ENCODE peak calls at places on chromosomes 6 and 20, in ten cellular contexts. H, R, G, U, V, M, J, B, K and Q are unnamed samples.

GRCh38 chr20:12827796-12828406 is 180.9 kb upstream of the SPTLC3 start:
- DNase-seq in H (no peak), R (no peak), G (no peak), U (no peak), V (no peak), M (no peak), J (no peak), B (no peak), K (no peak), Q (no peak)

GRCh38 chr6:73523434-73524123 is 2.7 kb upstream of the EEF1A1 start:
- DNase-seq in H (peak), R (no peak), G (peak), U (no peak), V (peak), M (no peak), J (peak), B (peak), K (peak), Q (peak)

GRCh38 chr6:112690497-112691202 is 343.5 kb downstream of the RFPL4B start:
- DNase-seq in H (peak), R (no peak), G (no peak), U (peak), V (no peak), M (peak), J (no peak), B (no peak), K (peak), Q (no peak)

GRCh38 chr6:149694926-149695325 is 23.0 kb downstream of the LATS1 start:
- DNase-seq in H (no peak), R (no peak), G (no peak), U (no peak), V (no peak), M (no peak), J (no peak), B (no peak), K (no peak), Q (no peak)

GRCh38 chr6:31575952-31576684 is 753 bp downstream of the TNF start:
- DNase-seq in H (no peak), R (no peak), G (no peak), U (no peak), V (no peak), M (no peak), J (no peak), B (no peak), K (no peak), Q (no peak)

GRCh38 chr6:106694343-106694742 is 65.0 kb downstream of the QRSL1 start:
- DNase-seq in H (no peak), R (no peak), G (no peak), U (no peak), V (no peak), M (no peak), J (no peak), B (no peak), K (no peak), Q (no peak)

GRCh38 chr20:44810391-44811149 is at the start of gene RIMS4:
- DNase-seq in H (peak), R (no peak), G (no peak), U (no peak), V (no peak), M (peak), J (no peak), B (no peak), K (no peak), Q (no peak)

GRCh38 chr6:132513821-132514545 is 1.1 kb upstream of the STX7 start:
- DNase-seq in H (no peak), R (no peak), G (no peak), U (no peak), V (no peak), M (no peak), J (no peak), B (no peak), K (peak), Q (no peak)

GRCh38 chr6:41605649-41606048 is 32.6 kb upstream of the MDFI start:
- DNase-seq in H (no peak), R (no peak), G (no peak), U (no peak), V (no peak), M (no peak), J (no peak), B (no peak), K (no peak), Q (no peak)

GRCh38 chr6:2185056-2185455 is 60.3 kb downstream of the GMDS start:
- DNase-seq in H (no peak), R (no peak), G (no peak), U (no peak), V (no peak), M (no peak), J (no peak), B (no peak), K (no peak), Q (no peak)

GRCh38 chr6:69466979-69467570 is 329.7 kb downstream of the LMBRD1 start:
- DNase-seq in H (no peak), R (no peak), G (no peak), U (no peak), V (no peak), M (no peak), J (no peak), B (no peak), K (no peak), Q (no peak)

GRCh38 chr6:38495922-38496635 is 143.7 kb downstream of the BTBD9 start:
- DNase-seq in H (peak), R (no peak), G (no peak), U (no peak), V (peak), M (no peak), J (no peak), B (no peak), K (no peak), Q (no peak)

GRCh38 chr6:21278078-21278790 is 315.3 kb upstream of the SOX4 start:
- DNase-seq in H (no peak), R (no peak), G (no peak), U (no peak), V (no peak), M (no peak), J (no peak), B (peak), K (no peak), Q (no peak)

GRCh38 chr20:15802020-15802419 is 771.2 kb downstream of the KIF16B start:
- DNase-seq in H (no peak), R (no peak), G (no peak), U (no peak), V (no peak), M (no peak), J (no peak), B (no peak), K (no peak), Q (no peak)

GRCh38 chr6:123810948-123811347 is 7.3 kb downstream of the NKAIN2 start:
- DNase-seq in H (no peak), R (no peak), G (no peak), U (no peak), V (no peak), M (peak), J (no peak), B (no peak), K (no peak), Q (no peak)